ENCODE peak calls at places on chromosomes 3 and 15, in ten cellular contexts. C, A, H, M, P, Q, E, Z, K and T are unnamed samples.

GRCh38 chr3:55091381-55092225 is 163.7 kb upstream of the LRTM1 start:
- DNase-seq in C (no peak), A (peak), H (peak), M (no peak), P (no peak), Q (no peak), E (peak), Z (peak), K (no peak), T (peak)

GRCh38 chr15:57550640-57551039 is 41.1 kb upstream of the MYZAP start:
- DNase-seq in C (no peak), A (no peak), H (no peak), M (no peak), P (no peak), Q (no peak), E (no peak), Z (no peak), K (no peak), T (no peak)

GRCh38 chr15:38620108-38620507 is 55.5 kb upstream of the RASGRP1 start:
- DNase-seq in C (no peak), A (no peak), H (no peak), M (no peak), P (no peak), Q (no peak), E (no peak), Z (no peak), K (no peak), T (no peak)

GRCh38 chr3:169149349-169149890 is 514.1 kb downstream of the MECOM start:
- DNase-seq in C (peak), A (peak), H (peak), M (peak), P (peak), Q (peak), E (no peak), Z (peak), K (peak), T (peak)

GRCh38 chr3:126399348-126399730 is 4.6 kb downstream of the CFAP100 start:
- DNase-seq in C (no peak), A (no peak), H (no peak), M (no peak), P (no peak), Q (no peak), E (no peak), Z (no peak), K (no peak), T (no peak)

GRCh38 chr3:190182418-190183043 is 61.8 kb upstream of the P3H2 start:
- DNase-seq in C (no peak), A (no peak), H (peak), M (no peak), P (no peak), Q (no peak), E (no peak), Z (peak), K (no peak), T (peak)

GRCh38 chr3:127108796-127109195 is 84.1 kb upstream of the PRR23E start:
- DNase-seq in C (no peak), A (no peak), H (no peak), M (no peak), P (no peak), Q (no peak), E (no peak), Z (no peak), K (no peak), T (no peak)

GRCh38 chr3:45679805-45680204 is 9.4 kb upstream of the SACM1L start:
- DNase-seq in C (no peak), A (no peak), H (no peak), M (no peak), P (no peak), Q (no peak), E (no peak), Z (no peak), K (no peak), T (no peak)

GRCh38 chr15:68584704-68585573 is 6.1 kb downstream of the CORO2B start:
- DNase-seq in C (no peak), A (no peak), H (no peak), M (no peak), P (no peak), Q (peak), E (no peak), Z (no peak), K (no peak), T (no peak)

GRCh38 chr3:186471781-186472180 is 72.4 kb downstream of the CRYGS start:
- DNase-seq in C (no peak), A (no peak), H (no peak), M (no peak), P (no peak), Q (peak), E (no peak), Z (no peak), K (no peak), T (no peak)

GRCh38 chr3:16484216-16484615 is 29.3 kb downstream of the RFTN1 start:
- DNase-seq in C (no peak), A (peak), H (peak), M (peak), P (no peak), Q (no peak), E (peak), Z (peak), K (no peak), T (peak)

GRCh38 chr3:24343084-24343783 is 151.4 kb downstream of the THRB start:
- DNase-seq in C (no peak), A (no peak), H (peak), M (no peak), P (no peak), Q (no peak), E (no peak), Z (peak), K (no peak), T (peak)

GRCh38 chr15:99486371-99487336 is 79.1 kb upstream of the MEF2A start:
- DNase-seq in C (peak), A (peak), H (peak), M (peak), P (no peak), Q (peak), E (no peak), Z (peak), K (no peak), T (peak)

GRCh38 chr3:172189987-172190603 is 150.7 kb downstream of the FNDC3B start:
- DNase-seq in C (no peak), A (no peak), H (no peak), M (no peak), P (no peak), Q (peak), E (no peak), Z (peak), K (no peak), T (no peak)